ENCODE peak calls at places on chromosome 14, in eight cellular contexts. Y, N, D, T, O, B, U and Z are unnamed samples. For H3K4me1, the result is how much of the 10 kb centered on the place peaks cover.

GRCh38 chr14:50001999-50002925 is 109.4 kb downstream of the ARF6 start:
- DNase-seq in U (no peak), O (no peak), B (peak), D (no peak), Y (no peak), T (no peak), N (peak), Z (peak)

GRCh38 chr14:54025661-54026060 is 69.0 kb upstream of the BMP4 start:
- DNase-seq in Y (peak), N (no peak), T (peak), U (peak), O (no peak), B (peak), D (no peak), Z (no peak)

GRCh38 chr14:101815994-101816393 is 54.5 kb downstream of the PPP2R5C start:
- DNase-seq in O (no peak), T (no peak), N (no peak), Y (no peak), D (no peak), U (no peak), B (peak), Z (no peak)

GRCh38 chr14:103068351-103069073 is 11.2 kb upstream of the CDC42BPB start:
- DNase-seq in B (no peak), D (no peak), N (peak), U (no peak), T (no peak), Y (no peak), O (no peak), Z (no peak)

GRCh38 chr14:89351364-89351957 is 65.6 kb downstream of the FOXN3 start:
- DNase-seq in N (no peak), B (peak), D (no peak), O (peak), U (peak), T (no peak), Y (no peak), Z (peak)

GRCh38 chr14:36659822-36660735 is 1.6 kb upstream of the PAX9 start:
- DNase-seq in T (no peak), O (no peak), U (no peak), B (no peak), Y (no peak), D (no peak), N (no peak), Z (peak)

GRCh38 chr14:104972301-104973211 is 5.6 kb downstream of the AHNAK2 start:
- DNase-seq in U (no peak), B (no peak), Y (no peak), N (peak), T (peak), O (no peak), D (peak), Z (peak)

GRCh38 chr14:104399432-104400155 is 180.0 kb upstream of the C14orf180 start:
- DNase-seq in D (peak), T (no peak), B (peak), O (peak), Y (no peak), N (no peak), U (no peak), Z (peak)

GRCh38 chr14:94636744-94637412 is 24.7 kb downstream of the SERPINA3 start:
- DNase-seq in D (peak), T (no peak), N (no peak), Y (no peak), U (peak), B (no peak), O (no peak), Z (no peak)

GRCh38 chr14:103155013-103155412 is 31.8 kb downstream of the TNFAIP2 start:
- DNase-seq in N (peak), D (peak), T (peak), Y (peak), O (no peak), B (no peak), U (peak), Z (peak)

GRCh38 chr14:101636081-101636560 is 74.8 kb downstream of the DIO3 start:
- DNase-seq in Y (no peak), B (no peak), O (no peak), U (no peak), N (no peak), D (no peak), T (no peak), Z (no peak)

GRCh38 chr14:95701846-95702221 is 12.1 kb downstream of the TCL1A start:
- DNase-seq in O (no peak), B (no peak), T (no peak), D (no peak), Y (no peak), N (no peak), U (no peak), Z (no peak)

GRCh38 chr14:54048736-54049135 is 92.1 kb upstream of the BMP4 start:
- DNase-seq in O (no peak), U (peak), T (no peak), N (no peak), B (no peak), Y (no peak), D (no peak), Z (no peak)

GRCh38 chr14:69873877-69874780 is 5.1 kb upstream of the SMOC1 start:
- DNase-seq in B (no peak), T (no peak), Y (no peak), O (no peak), D (no peak), U (no peak), N (no peak), Z (no peak)

GRCh38 chr14:84029720-84030119 is 1500.2 kb upstream of the FLRT2 start:
- DNase-seq in N (no peak), Y (no peak), D (no peak), B (no peak), T (no peak), U (no peak), O (no peak), Z (no peak)

GRCh38 chr14:72692678-72693077 is 201.2 kb downstream of the DPF3 start:
- DNase-seq in D (no peak), N (no peak), B (no peak), T (no peak), O (peak), U (no peak), Y (no peak), Z (peak)

GRCh38 chr14:98176910-98177309 is 1095.1 kb downstream of the BCL11B start:
- DNase-seq in O (no peak), N (no peak), D (no peak), Y (no peak), B (no peak), U (no peak), T (no peak), Z (no peak)

GRCh38 chr14:31241450-31242114 is 34.0 kb upstream of the HECTD1 start:
- DNase-seq in N (no peak), T (no peak), O (no peak), B (no peak), U (no peak), D (no peak), Y (no peak), Z (no peak)

GRCh38 chr14:67557656-67558055 is 24.6 kb downstream of the PLEKHH1 start:
- DNase-seq in U (no peak), B (no peak), O (no peak), Y (no peak), D (no peak), N (peak), T (no peak), Z (no peak)

GRCh38 chr14:105193916-105194782 is 13.0 kb upstream of the NUDT14 start:
- DNase-seq in Y (no peak), B (peak), D (no peak), U (no peak), O (no peak), T (no peak), N (no peak), Z (no peak)

GRCh38 chr14:68775614-68776126 is 17.2 kb downstream of the ZFP36L1 start:
- DNase-seq in N (no peak), U (no peak), D (peak), T (no peak), B (no peak), O (no peak), Y (no peak), Z (peak)

GRCh38 chr14:35384386-35385041 is 20.0 kb downstream of the NFKBIA start:
- DNase-seq in O (no peak), Y (peak), D (peak), N (peak), U (peak), B (no peak), T (no peak), Z (no peak)
- H3K27ac ChIP-seq in O (no peak), Y (peak), D (peak), N (peak), U (peak), B (no peak), T (no peak), Z (no peak)

GRCh38 chr14:21498540-21499526 is 12.3 kb downstream of the METTL3 start:
- DNase-seq in N (no peak), B (peak), O (no peak), Y (no peak), T (peak), U (peak), D (no peak), Z (peak)
- TF ChIP-seq CTCF in N (no peak), B (peak), O (peak), Y (peak), T (peak), U (peak), D (peak), Z (peak)

DNA sequence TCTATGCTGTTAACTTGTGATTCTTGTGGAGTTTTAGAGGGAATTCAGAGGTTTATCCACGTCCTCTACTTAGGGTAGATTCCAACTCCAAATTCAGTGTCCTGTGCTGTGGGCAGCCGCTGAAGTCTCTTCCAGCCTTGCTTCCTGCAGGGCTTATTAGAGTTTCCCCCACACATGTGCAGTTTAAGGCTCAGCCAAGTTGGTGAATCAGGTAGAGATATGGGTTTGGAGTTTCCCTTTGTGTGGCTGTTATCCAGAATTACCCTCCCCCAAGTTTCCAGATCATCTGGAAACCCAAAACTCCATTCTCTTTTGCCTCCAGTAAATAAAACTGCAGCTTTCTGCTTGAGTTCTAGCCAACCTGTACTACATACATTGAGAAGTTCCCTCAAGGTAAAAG is 853.7 kb downstream of the GALC start:
- DNase-seq in T (no peak), N (no peak), Y (no peak), D (no peak), U (no peak), B (no peak), O (no peak), Z (no peak)
- H3K4me1 ChIP-seq in T (under half), N (under half), Y (under half), D (under half), U (under half), B (under half), O (under half), Z (under half)

DNA sequence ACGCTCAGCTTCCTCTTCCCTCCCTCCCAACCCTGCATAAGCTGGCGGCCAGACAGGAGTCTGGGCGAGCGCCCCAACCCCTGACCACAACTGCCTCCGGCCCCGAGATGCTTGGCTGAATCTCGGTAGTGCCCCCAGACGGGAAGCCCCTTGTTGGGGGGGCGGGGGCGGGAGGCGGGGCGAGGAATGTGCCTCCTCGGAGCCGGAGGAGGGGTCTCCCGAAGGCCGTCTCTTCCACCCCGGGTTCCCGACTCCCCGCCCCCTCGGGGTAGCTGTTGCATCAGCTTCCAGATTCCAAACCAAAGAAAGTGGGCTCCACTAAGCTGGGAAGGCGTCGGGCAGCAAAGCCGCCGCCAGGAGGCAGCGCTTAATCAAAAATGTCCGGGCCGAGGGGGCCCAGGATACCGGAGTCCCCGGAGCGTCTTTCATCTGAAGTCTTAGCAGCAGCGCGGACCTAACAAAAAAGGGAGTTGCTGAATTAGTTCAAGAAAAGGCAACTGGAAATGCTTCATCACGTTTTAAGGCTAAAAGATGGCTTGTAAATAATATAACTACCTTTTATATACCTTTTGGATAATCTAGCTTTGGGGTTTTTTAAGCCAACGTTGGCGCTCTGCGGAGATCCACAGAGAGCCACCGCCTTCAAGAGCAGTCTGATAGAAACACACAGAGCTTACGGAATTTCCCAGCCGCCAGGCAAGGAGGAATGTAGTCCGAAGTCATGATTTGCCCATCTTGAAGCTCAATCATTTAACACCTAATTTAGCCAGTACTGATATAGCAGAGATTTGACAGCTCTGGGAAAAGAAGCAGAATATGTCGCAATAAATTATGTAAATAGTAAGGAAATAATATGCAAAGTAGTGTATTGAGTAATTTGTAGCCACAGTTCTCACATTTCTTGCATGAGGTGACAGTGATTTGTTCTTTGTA is 6.8 kb upstream of the MRPL52 start:
- DNase-seq in B (peak), T (peak), U (peak), O (peak), Y (peak), D (peak), N (peak), Z (peak)
- H3K27ac ChIP-seq in B (peak), T (no peak), U (no peak), O (peak), Y (peak), D (peak), N (peak), Z (peak)

GRCh38 chr14:55131782-55132181 is 2.7 kb downstream of the LGALS3 start:
- DNase-seq in D (no peak), Y (no peak), N (no peak), U (no peak), B (peak), O (no peak), T (peak), Z (no peak)
- TF ChIP-seq CTCF in D (no peak), Y (peak), N (no peak), U (no peak), B (no peak), O (no peak), T (peak), Z (peak)

GRCh38 chr14:64758711-64759554 is 54.7 kb downstream of the PLEKHG3 start:
- DNase-seq in Y (no peak), B (no peak), N (peak), O (no peak), D (no peak), U (peak), T (peak), Z (peak)
- H3K4me1 ChIP-seq in Y (under half), B (under half), N (under half), O (under half), D (under half), U (under half), T (half or more), Z (under half)

GRCh38 chr14:81331229-81332026 is 68.7 kb downstream of the STON2 start:
- DNase-seq in O (no peak), U (no peak), B (no peak), T (no peak), N (no peak), Y (no peak), D (no peak), Z (no peak)
- H3K27ac ChIP-seq in O (no peak), U (no peak), B (no peak), T (no peak), N (no peak), Y (no peak), D (no peak), Z (no peak)

DNA sequence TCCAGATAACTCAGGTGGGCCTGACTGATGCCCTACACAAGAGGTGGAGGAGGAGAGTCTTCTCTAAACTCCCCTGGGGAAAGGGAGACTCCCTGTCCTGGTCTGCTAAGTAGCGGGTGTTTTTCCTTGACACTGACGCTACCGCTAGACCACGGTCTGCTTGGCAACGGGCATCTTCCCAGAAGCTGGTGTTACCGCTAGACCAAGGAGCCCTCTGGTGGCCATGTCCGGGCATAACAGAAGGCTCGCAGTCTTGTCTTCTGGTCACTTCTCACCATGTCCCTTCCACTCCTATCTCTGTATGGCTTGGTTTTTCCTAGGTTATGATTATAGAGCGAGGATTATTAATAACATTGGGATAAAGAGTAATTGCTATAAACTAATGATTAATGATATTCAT is 965.5 kb downstream of the TMEM121 start:
- DNase-seq in U (no peak), N (no peak), O (no peak), D (no peak), Y (peak), T (peak), B (peak), Z (peak)
- TF ChIP-seq CTCF in U (peak), N (no peak), O (peak), D (no peak), Y (no peak), T (peak), B (peak), Z (peak)